ENCODE peak calls at places on chromosomes 11 and 22, in four cellular contexts. One of them, this sample, is unnamed.

GRCh38 chr22:41535244-41535643 is 9.0 kb downstream of the POLR3H start:
- DNase-seq in tibial nerve: no peak
- DNase-seq in psoas muscle: no peak
- DNase-seq in neural progenitor cell: peak
- DNase-seq in this sample: no peak

GRCh38 chr22:20155330-20156041 is 4.6 kb upstream of the CCDC188 start:
- DNase-seq in psoas muscle: peak
- DNase-seq in neural progenitor cell: peak
- DNase-seq in tibial nerve: no peak
- DNase-seq in this sample: no peak

GRCh38 chr22:39253427-39254070 is 8.8 kb upstream of the PDGFB start:
- DNase-seq in psoas muscle: peak
- DNase-seq in neural progenitor cell: no peak
- DNase-seq in tibial nerve: no peak
- DNase-seq in this sample: no peak

GRCh38 chr11:7515544-7515943 is 1.7 kb downstream of the PPFIBP2 start:
- DNase-seq in psoas muscle: no peak
- DNase-seq in tibial nerve: no peak
- DNase-seq in neural progenitor cell: no peak
- DNase-seq in this sample: no peak

GRCh38 chr22:27302501-27302900 is 499.1 kb downstream of the MN1 start:
- DNase-seq in tibial nerve: no peak
- DNase-seq in neural progenitor cell: no peak
- DNase-seq in psoas muscle: no peak
- DNase-seq in this sample: no peak

GRCh38 chr11:59247535-59248227 is 35.0 kb upstream of the MPEG1 start:
- DNase-seq in neural progenitor cell: no peak
- DNase-seq in tibial nerve: peak
- DNase-seq in psoas muscle: no peak
- DNase-seq in this sample: no peak

GRCh38 chr11:76627541-76628082 is 42.9 kb downstream of the LRRC32 start:
- DNase-seq in neural progenitor cell: no peak
- DNase-seq in psoas muscle: no peak
- DNase-seq in tibial nerve: no peak
- DNase-seq in this sample: no peak

GRCh38 chr11:11805228-11805627 is 36.5 kb upstream of the USP47 start:
- DNase-seq in psoas muscle: no peak
- DNase-seq in tibial nerve: no peak
- DNase-seq in neural progenitor cell: no peak
- DNase-seq in this sample: no peak

GRCh38 chr11:110433393-110434333 is 3.9 kb downstream of the FDX1 start:
- DNase-seq in tibial nerve: no peak
- DNase-seq in neural progenitor cell: no peak
- DNase-seq in psoas muscle: no peak
- DNase-seq in this sample: no peak

GRCh38 chr11:72584933-72585597 is 89.2 kb downstream of the PDE2A start:
- DNase-seq in psoas muscle: no peak
- DNase-seq in neural progenitor cell: no peak
- DNase-seq in tibial nerve: no peak
- DNase-seq in this sample: no peak

GRCh38 chr22:30910358-30910757 is 58.2 kb downstream of the MORC2 start:
- DNase-seq in tibial nerve: no peak
- DNase-seq in psoas muscle: no peak
- DNase-seq in neural progenitor cell: no peak
- DNase-seq in this sample: no peak

GRCh38 chr11:17386331-17387084 is 2.0 kb downstream of the KCNJ11 start:
- DNase-seq in tibial nerve: no peak
- DNase-seq in neural progenitor cell: peak
- DNase-seq in psoas muscle: peak
- DNase-seq in this sample: no peak

GRCh38 chr11:125110506-125110905 is 920 bp downstream of the TMEM218 start:
- DNase-seq in psoas muscle: no peak
- DNase-seq in neural progenitor cell: peak
- DNase-seq in tibial nerve: no peak
- DNase-seq in this sample: no peak

GRCh38 chr11:100801225-100801999 is 114.3 kb downstream of the ARHGAP42 start:
- DNase-seq in psoas muscle: no peak
- DNase-seq in neural progenitor cell: no peak
- DNase-seq in tibial nerve: no peak
- DNase-seq in this sample: no peak

GRCh38 chr11:67247946-67248550 is 18.2 kb upstream of the GRK2 start:
- DNase-seq in neural progenitor cell: no peak
- DNase-seq in psoas muscle: no peak
- DNase-seq in tibial nerve: no peak
- DNase-seq in this sample: no peak

GRCh38 chr11:10400856-10401255 is 54.2 kb upstream of the AMPD3 start:
- DNase-seq in tibial nerve: no peak
- DNase-seq in neural progenitor cell: no peak
- DNase-seq in psoas muscle: no peak
- DNase-seq in this sample: no peak

GRCh38 chr11:20589796-20590195 is 9.6 kb upstream of the SLC6A5 start:
- DNase-seq in psoas muscle: no peak
- DNase-seq in tibial nerve: no peak
- DNase-seq in neural progenitor cell: peak
- DNase-seq in this sample: no peak

GRCh38 chr11:20595101-20595500 is 4.3 kb upstream of the SLC6A5 start:
- DNase-seq in neural progenitor cell: no peak
- DNase-seq in tibial nerve: no peak
- DNase-seq in psoas muscle: no peak
- DNase-seq in this sample: no peak

GRCh38 chr11:20594274-20595061 is 4.9 kb upstream of the SLC6A5 start:
- DNase-seq in tibial nerve: no peak
- DNase-seq in neural progenitor cell: no peak
- DNase-seq in psoas muscle: no peak
- DNase-seq in this sample: no peak

GRCh38 chr11:20596629-20597129 is 2.7 kb upstream of the SLC6A5 start:
- DNase-seq in tibial nerve: no peak
- DNase-seq in neural progenitor cell: peak
- DNase-seq in psoas muscle: no peak
- DNase-seq in this sample: no peak

DNA sequence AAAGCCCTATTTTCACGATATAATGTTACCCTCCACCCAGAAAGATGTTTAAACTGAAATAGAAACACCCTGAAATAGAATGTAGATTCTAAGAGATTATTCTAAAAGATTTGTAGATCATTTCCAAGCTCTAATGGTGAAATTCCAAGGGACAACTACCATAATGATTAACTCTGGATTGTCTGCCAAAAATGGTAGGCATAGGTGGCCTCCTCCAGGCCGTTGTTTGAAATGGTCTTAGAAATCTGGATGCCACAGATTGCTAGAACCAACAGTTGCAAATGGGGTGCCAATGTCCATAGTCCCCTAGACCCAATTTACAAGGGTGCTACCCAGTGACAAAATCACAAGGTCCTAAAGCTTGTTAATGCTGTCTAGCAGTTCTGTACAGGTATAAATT is 6.7 kb upstream of the SLC6A5 start:
- DNase-seq in tibial nerve: no peak
- DNase-seq in psoas muscle: no peak
- DNase-seq in neural progenitor cell: no peak
- DNase-seq in this sample: no peak
- TF ChIP-seq CTCF in tibial nerve: no peak
- TF ChIP-seq CTCF in psoas muscle: no peak
- TF ChIP-seq CTCF in neural progenitor cell: no peak
- TF ChIP-seq CTCF in this sample: no peak

DNA sequence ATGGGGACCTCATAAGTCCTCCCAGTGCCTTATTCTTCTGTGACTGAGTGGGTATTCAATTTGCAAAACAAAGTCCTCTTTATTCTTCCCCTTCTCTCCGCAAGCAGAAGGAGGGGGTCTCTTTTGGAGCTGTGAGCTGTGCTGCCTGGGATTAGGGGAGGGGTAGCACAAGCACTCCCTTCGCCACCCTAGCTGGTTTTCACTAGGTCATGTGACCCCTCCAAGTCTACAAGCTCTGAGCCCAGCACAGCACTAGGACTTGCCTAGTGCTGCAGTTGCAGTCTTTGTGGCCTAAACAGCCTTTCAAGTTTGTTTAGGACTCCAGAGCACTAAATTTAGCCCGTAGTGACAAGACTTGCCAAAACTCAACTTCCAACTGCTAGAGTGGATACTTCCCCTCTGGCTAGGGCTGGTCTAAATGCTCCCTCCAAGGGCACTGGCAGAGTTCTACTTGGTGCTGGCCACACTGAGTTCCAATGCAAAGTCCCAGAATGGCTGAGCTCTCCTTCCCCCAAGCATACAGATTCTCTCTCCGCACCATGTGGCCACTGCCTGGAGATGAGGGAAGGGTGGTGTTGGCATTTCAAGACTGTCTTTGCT is 25.4 kb downstream of the TAF1D start:
- DNase-seq in tibial nerve: no peak
- DNase-seq in neural progenitor cell: peak
- DNase-seq in psoas muscle: no peak
- DNase-seq in this sample: no peak
- H3K4me3 ChIP-seq in tibial nerve: no peak
- H3K4me3 ChIP-seq in neural progenitor cell: no peak
- H3K4me3 ChIP-seq in psoas muscle: no peak
- H3K4me3 ChIP-seq in this sample: no peak

GRCh38 chr11:119118227-119118626 is 3.2 kb upstream of the HINFP start:
- DNase-seq in tibial nerve: no peak
- DNase-seq in neural progenitor cell: no peak
- DNase-seq in psoas muscle: no peak
- DNase-seq in this sample: no peak

GRCh38 chr11:119120639-119121007 is 757 bp upstream of the HINFP start:
- DNase-seq in tibial nerve: no peak
- DNase-seq in psoas muscle: no peak
- DNase-seq in neural progenitor cell: peak
- DNase-seq in this sample: no peak

GRCh38 chr11:119121008-119121810 is at the start of gene HINFP:
- DNase-seq in psoas muscle: peak
- DNase-seq in neural progenitor cell: peak
- DNase-seq in tibial nerve: peak
- DNase-seq in this sample: peak

GRCh38 chr11:119125849-119126248 is 4.5 kb downstream of the HINFP start:
- DNase-seq in tibial nerve: no peak
- DNase-seq in psoas muscle: no peak
- DNase-seq in neural progenitor cell: no peak
- DNase-seq in this sample: no peak

DNA sequence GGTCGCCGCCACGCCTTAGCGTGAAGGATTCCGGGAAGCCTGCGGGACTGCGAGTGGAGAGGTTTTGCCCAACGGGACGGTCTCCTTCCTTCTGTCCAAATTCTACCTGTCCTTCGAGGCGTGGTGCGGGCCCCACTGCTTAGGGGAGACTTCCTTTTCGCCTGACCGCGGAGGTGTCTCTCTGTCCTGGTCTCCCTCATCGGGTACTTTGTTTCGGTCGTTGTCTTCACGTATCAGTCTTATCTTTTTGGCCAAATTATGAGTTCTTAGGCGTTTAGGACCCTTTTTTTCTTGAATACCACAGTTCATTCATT is 388 bp downstream of the HINFP start:
- DNase-seq in neural progenitor cell: no peak
- DNase-seq in psoas muscle: no peak
- DNase-seq in tibial nerve: no peak
- DNase-seq in this sample: no peak
- TF ChIP-seq CTCF in neural progenitor cell: no peak
- TF ChIP-seq CTCF in psoas muscle: no peak
- TF ChIP-seq CTCF in tibial nerve: no peak
- TF ChIP-seq CTCF in this sample: no peak

DNA sequence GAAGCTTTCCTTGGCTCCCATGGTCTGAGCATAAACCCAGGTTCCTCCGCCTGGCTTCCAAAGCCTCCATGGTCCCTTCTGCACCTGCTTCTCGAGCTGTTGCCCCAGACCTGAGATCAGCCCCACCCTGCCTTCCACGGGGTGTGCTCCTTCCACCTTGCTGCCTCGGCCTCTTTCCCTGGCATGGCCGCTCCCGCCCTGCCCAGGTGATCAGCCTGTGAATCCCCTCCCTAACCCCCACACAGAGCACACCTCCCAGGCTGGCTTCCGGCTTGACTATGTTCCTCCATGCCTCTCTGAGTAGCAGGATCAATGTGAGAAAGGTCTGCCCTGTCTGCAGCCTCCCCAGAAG is 2.7 kb upstream of the PPP6R3 start:
- DNase-seq in psoas muscle: no peak
- DNase-seq in neural progenitor cell: no peak
- DNase-seq in tibial nerve: no peak
- DNase-seq in this sample: no peak
- H3K4me3 ChIP-seq in psoas muscle: no peak
- H3K4me3 ChIP-seq in neural progenitor cell: no peak
- H3K4me3 ChIP-seq in tibial nerve: no peak
- H3K4me3 ChIP-seq in this sample: no peak

GRCh38 chr22:22061085-22062077 is 78.8 kb upstream of the TOP3B start:
- DNase-seq in tibial nerve: no peak
- DNase-seq in neural progenitor cell: no peak
- DNase-seq in psoas muscle: no peak
- DNase-seq in this sample: no peak
- TF ChIP-seq CTCF in tibial nerve: peak
- TF ChIP-seq CTCF in neural progenitor cell: no peak
- TF ChIP-seq CTCF in psoas muscle: peak
- TF ChIP-seq CTCF in this sample: no peak

GRCh38 chr11:82718307-82718706 is 15.4 kb downstream of the FAM181B start:
- DNase-seq in neural progenitor cell: peak
- DNase-seq in psoas muscle: no peak
- DNase-seq in tibial nerve: no peak
- DNase-seq in this sample: no peak

GRCh38 chr11:82718841-82719240 is 14.8 kb downstream of the FAM181B start:
- DNase-seq in psoas muscle: no peak
- DNase-seq in tibial nerve: no peak
- DNase-seq in neural progenitor cell: no peak
- DNase-seq in this sample: no peak

GRCh38 chr11:82719316-82719715 is 14.3 kb downstream of the FAM181B start:
- DNase-seq in tibial nerve: no peak
- DNase-seq in psoas muscle: no peak
- DNase-seq in neural progenitor cell: peak
- DNase-seq in this sample: no peak

GRCh38 chr11:82711648-82712047 is 22.0 kb downstream of the FAM181B start:
- DNase-seq in psoas muscle: no peak
- DNase-seq in neural progenitor cell: no peak
- DNase-seq in tibial nerve: no peak
- DNase-seq in this sample: no peak

DNA sequence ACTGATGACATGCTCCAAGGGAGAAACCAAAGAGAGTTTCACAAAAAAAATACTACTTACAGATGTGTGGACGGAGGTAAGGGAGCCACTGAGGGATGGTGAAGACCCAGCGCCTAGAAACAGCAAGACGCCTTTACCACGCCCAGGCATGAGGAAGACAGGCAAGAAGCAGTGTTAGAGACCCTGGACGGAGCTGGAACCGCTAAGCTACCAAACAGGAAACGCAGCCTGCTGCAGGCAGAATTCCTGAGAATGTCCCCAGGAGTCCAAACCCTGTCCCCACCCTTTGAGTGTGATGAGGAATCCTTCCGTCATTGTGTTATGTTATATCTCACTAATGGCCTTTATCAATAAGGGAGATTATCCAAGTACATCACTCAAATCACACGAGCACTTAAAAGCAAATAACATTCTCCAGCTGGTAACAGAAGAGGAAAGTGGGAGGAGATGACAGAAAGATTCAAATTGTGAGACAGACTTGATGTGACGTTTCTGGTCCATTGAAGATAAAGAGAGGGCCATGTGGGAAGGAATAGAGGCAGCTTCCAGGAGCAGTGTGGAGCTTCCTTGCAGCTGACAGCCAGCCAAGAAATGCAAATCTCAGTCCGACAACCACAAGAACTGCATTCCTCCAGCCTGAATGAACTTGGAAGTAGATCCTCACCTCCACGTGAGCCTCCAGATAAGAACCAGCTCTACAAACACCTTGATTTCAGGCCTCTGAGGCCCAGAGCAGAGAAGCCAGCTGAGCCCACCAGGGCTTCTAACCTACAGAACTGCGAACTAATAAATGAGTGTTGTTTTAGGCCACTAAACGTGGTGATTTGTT is 19.1 kb downstream of the FAM181B start:
- DNase-seq in neural progenitor cell: no peak
- DNase-seq in psoas muscle: no peak
- DNase-seq in tibial nerve: no peak
- DNase-seq in this sample: no peak
- H3K4me3 ChIP-seq in neural progenitor cell: no peak
- H3K4me3 ChIP-seq in psoas muscle: no peak
- H3K4me3 ChIP-seq in tibial nerve: no peak
- H3K4me3 ChIP-seq in this sample: no peak